ENCODE peak calls at places on chromosomes 4 and X, in seven cellular contexts. E is GM23248, X is HCT116, V is cardiac fibroblast, H is uterus, O is BE2C, Z is HFF-Myc. C is an unnamed sample.

GRCh38 chrX:110803506-110803905 is 7.9 kb upstream of the CHRDL1 start:
- DNase-seq in E (peak), X (no peak), V (no peak), H (no peak), O (no peak), Z (no peak), C (no peak)

GRCh38 chr4:53716471-53717063 is 125.3 kb upstream of the LNX1 start:
- DNase-seq in E (peak), X (no peak), V (no peak), H (no peak), O (no peak), Z (no peak), C (no peak)

GRCh38 chr4:44804301-44804700 is 77.9 kb upstream of the GNPDA2 start:
- DNase-seq in E (no peak), X (no peak), V (no peak), H (no peak), O (no peak), Z (no peak), C (no peak)

GRCh38 chrX:109384569-109385174 is 97.2 kb downstream of the GUCY2F start:
- DNase-seq in E (peak), X (no peak), V (peak), H (no peak), O (peak), Z (no peak), C (no peak)

GRCh38 chr4:154466336-154466735 is 25.3 kb downstream of the DCHS2 start:
- DNase-seq in E (no peak), X (no peak), V (no peak), H (no peak), O (no peak), Z (no peak), C (no peak)

GRCh38 chr4:151202851-151203455 is 74.0 kb upstream of the PRSS48 start:
- DNase-seq in E (no peak), X (no peak), V (peak), H (no peak), O (no peak), Z (no peak), C (no peak)

GRCh38 chrX:25144043-25144940 is 128.5 kb upstream of the ARX start:
- DNase-seq in E (peak), X (peak), V (peak), H (peak), O (peak), Z (peak), C (peak)

GRCh38 chr4:20313237-20314030 is 61.7 kb downstream of the SLIT2 start:
- DNase-seq in E (no peak), X (peak), V (peak), H (no peak), O (peak), Z (no peak), C (no peak)

GRCh38 chr4:83618991-83619390 is 83.1 kb downstream of the GPAT3 start:
- DNase-seq in E (peak), X (no peak), V (peak), H (no peak), O (no peak), Z (no peak), C (no peak)

GRCh38 chrX:96833333-96833732 is 50.4 kb upstream of the RPA4 start:
- DNase-seq in E (peak), X (no peak), V (no peak), H (no peak), O (no peak), Z (no peak), C (no peak)

GRCh38 chr4:3065551-3065950 is 8.8 kb downstream of the HTT-AS start:
- DNase-seq in E (no peak), X (no peak), V (no peak), H (no peak), O (no peak), Z (no peak), C (no peak)

GRCh38 chr4:8402640-8403039 is 37.9 kb downstream of the ACOX3 start:
- DNase-seq in E (no peak), X (no peak), V (no peak), H (no peak), O (no peak), Z (no peak), C (no peak)

GRCh38 chr4:85861064-85861767 is 386.3 kb downstream of the ARHGAP24 start:
- DNase-seq in E (no peak), X (no peak), V (no peak), H (no peak), O (no peak), Z (no peak), C (no peak)

GRCh38 chrX:40080896-40081678 is 16.7 kb downstream of the BCOR start:
- DNase-seq in E (no peak), X (no peak), V (no peak), H (no peak), O (no peak), Z (no peak), C (no peak)

GRCh38 chr4:46274717-46275116 is 115.2 kb downstream of the GABRA2 start:
- DNase-seq in E (peak), X (no peak), V (peak), H (no peak), O (no peak), Z (no peak), C (no peak)

GRCh38 chr4:173821031-173821430 is 291.0 kb upstream of the HAND2 start:
- DNase-seq in E (peak), X (no peak), V (no peak), H (no peak), O (no peak), Z (no peak), C (peak)

GRCh38 chr4:151753056-151753455 is 7.8 kb downstream of the GATB start:
- DNase-seq in E (peak), X (no peak), V (no peak), H (no peak), O (no peak), Z (no peak), C (no peak)

GRCh38 chr4:53908661-53909078 is 155.7 kb downstream of the CHIC2 start:
- DNase-seq in E (peak), X (peak), V (peak), H (no peak), O (peak), Z (peak), C (peak)

GRCh38 chrX:9163153-9163790 is 129.3 kb upstream of the FAM9B start:
- DNase-seq in E (peak), X (no peak), V (no peak), H (no peak), O (no peak), Z (no peak), C (no peak)

GRCh38 chr4:119748853-119749252 is 120.2 kb upstream of the PDE5A start:
- DNase-seq in E (peak), X (no peak), V (peak), H (no peak), O (no peak), Z (no peak), C (peak)

GRCh38 chr4:48913346-48913745 is 6.8 kb upstream of the OCIAD2 start:
- DNase-seq in E (peak), X (no peak), V (peak), H (peak), O (peak), Z (peak), C (peak)

GRCh38 chrX:99901091-99901490 is 509.0 kb downstream of the PCDH19 start:
- DNase-seq in E (no peak), X (no peak), V (no peak), H (no peak), O (no peak), Z (no peak), C (no peak)

GRCh38 chrX:52359614-52360232 is 9.1 kb upstream of the XAGE2 start:
- DNase-seq in E (peak), X (no peak), V (peak), H (no peak), O (no peak), Z (no peak), C (no peak)

DNA sequence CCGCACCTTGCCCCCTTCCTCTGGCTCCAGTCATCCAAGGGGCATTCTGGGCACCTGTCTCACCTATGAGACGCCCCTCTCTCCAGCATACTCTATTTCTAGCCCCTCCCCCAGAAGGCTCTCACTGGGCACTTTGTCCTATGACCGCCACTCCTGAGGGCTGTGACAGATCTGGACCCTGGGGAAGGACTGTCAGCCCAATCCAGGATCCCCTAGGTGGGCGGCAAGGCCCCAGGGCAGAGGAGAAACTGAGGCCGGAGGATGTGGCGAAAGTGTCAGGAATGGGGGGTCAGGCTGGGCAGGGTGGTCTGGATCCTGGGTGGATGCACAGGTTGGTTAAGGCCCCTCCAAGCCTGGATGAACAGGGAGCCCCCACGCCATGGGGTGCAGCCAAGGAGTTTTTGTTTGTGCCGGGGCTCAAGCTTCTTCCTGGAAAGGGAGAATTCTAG is 16.2 kb upstream of the NAT8L start:
- DNase-seq in E (no peak), X (no peak), V (no peak), H (no peak), O (no peak), Z (no peak), C (no peak)
- H3K4me3 ChIP-seq in E (peak), X (peak), V (peak), H (no peak), O (peak), Z (peak), C (peak)

GRCh38 chr4:77309496-77309895 is 152.5 kb downstream of the CCNG2 start:
- DNase-seq in E (no peak), X (no peak), V (no peak), H (no peak), O (no peak), Z (no peak), C (no peak)
- H3K4me3 ChIP-seq in E (no peak), X (no peak), V (no peak), H (no peak), O (no peak), Z (no peak), C (no peak)

DNA sequence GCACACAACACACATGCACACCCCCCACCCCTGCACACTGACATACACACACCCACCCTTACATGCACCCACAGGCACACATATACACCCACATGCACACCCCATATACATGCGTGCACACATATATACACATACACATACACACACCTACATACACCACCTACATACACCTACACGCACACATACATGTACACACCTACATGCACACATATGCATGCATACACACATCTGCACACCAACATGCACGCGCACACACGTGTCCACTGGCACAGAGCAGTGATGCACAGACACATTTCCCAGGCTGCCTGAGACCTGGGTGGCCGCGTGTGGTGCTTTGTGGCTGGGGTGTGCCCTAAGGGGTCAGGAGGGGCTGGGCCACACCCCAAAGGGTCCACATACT is 31.7 kb downstream of the FGFRL1 start:
- DNase-seq in E (no peak), X (no peak), V (no peak), H (no peak), O (no peak), Z (no peak), C (no peak)
- H3K4me3 ChIP-seq in E (no peak), X (peak), V (no peak), H (no peak), O (no peak), Z (no peak), C (no peak)

GRCh38 chrX:374566-374965 is 12.1 kb downstream of the PPP2R3B start:
- DNase-seq in E (peak), X (no peak), V (no peak), H (no peak), O (no peak), Z (no peak), C (no peak)

GRCh38 chrX:372856-373640 is 13.7 kb downstream of the PPP2R3B start:
- DNase-seq in E (peak), X (no peak), V (peak), H (no peak), O (no peak), Z (no peak), C (no peak)

GRCh38 chrX:371907-372306 is 14.8 kb downstream of the PPP2R3B start:
- DNase-seq in E (no peak), X (no peak), V (no peak), H (no peak), O (no peak), Z (no peak), C (no peak)

GRCh38 chrX:375181-376036 is 11.3 kb downstream of the PPP2R3B start:
- DNase-seq in E (no peak), X (no peak), V (no peak), H (no peak), O (no peak), Z (no peak), C (no peak)

GRCh38 chrX:373641-374471 is 12.9 kb downstream of the PPP2R3B start:
- DNase-seq in E (peak), X (no peak), V (peak), H (no peak), O (no peak), Z (no peak), C (no peak)
- H3K4me3 ChIP-seq in E (peak), X (no peak), V (peak), H (peak), O (no peak), Z (peak), C (peak)

C was measured in AG09309.